ENCODE peak calls at places on chromosomes 4 and X, in four cellular contexts. One of them, this sample, is unnamed.

GRCh38 chr4:22356996-22357596 is 158.8 kb downstream of the ADGRA3 start:
- DNase-seq in fibroblast of lung: peak; percentile 29
- DNase-seq in posterior vena cava: no peak
- DNase-seq in activated CD4-positive, alpha-beta T cell treated with anti-CD3 and anti-CD28 coated beads for 24 hours: no peak
- DNase-seq in this sample: no peak

GRCh38 chr4:22514431-22514830 is 1.4 kb downstream of the ADGRA3 start:
- DNase-seq in activated CD4-positive, alpha-beta T cell treated with anti-CD3 and anti-CD28 coated beads for 24 hours: no peak
- DNase-seq in fibroblast of lung: no peak
- DNase-seq in posterior vena cava: no peak
- DNase-seq in this sample: no peak

GRCh38 chr4:29423836-29424721 is 1296.1 kb upstream of the PCDH7 start:
- DNase-seq in fibroblast of lung: peak; percentile 82
- DNase-seq in activated CD4-positive, alpha-beta T cell treated with anti-CD3 and anti-CD28 coated beads for 24 hours: no peak
- DNase-seq in posterior vena cava: no peak
- DNase-seq in this sample: no peak

GRCh38 chrX:2325076-2325784 is 175.5 kb downstream of the DHRSX start:
- DNase-seq in activated CD4-positive, alpha-beta T cell treated with anti-CD3 and anti-CD28 coated beads for 24 hours: peak; percentile 9
- DNase-seq in posterior vena cava: peak; percentile 94
- DNase-seq in fibroblast of lung: peak; percentile 96
- DNase-seq in this sample: peak; percentile 11

GRCh38 chrX:111511477-111511876 is at the start of gene SERTM2:
- DNase-seq in fibroblast of lung: peak; percentile 47
- DNase-seq in posterior vena cava: no peak
- DNase-seq in activated CD4-positive, alpha-beta T cell treated with anti-CD3 and anti-CD28 coated beads for 24 hours: no peak
- DNase-seq in this sample: no peak

GRCh38 chrX:137424679-137425078 is 141.2 kb upstream of the ZIC3 start:
- DNase-seq in posterior vena cava: no peak
- DNase-seq in activated CD4-positive, alpha-beta T cell treated with anti-CD3 and anti-CD28 coated beads for 24 hours: no peak
- DNase-seq in fibroblast of lung: no peak
- DNase-seq in this sample: no peak

GRCh38 chr4:119841361-119841760 is 212.8 kb upstream of the PDE5A start:
- DNase-seq in activated CD4-positive, alpha-beta T cell treated with anti-CD3 and anti-CD28 coated beads for 24 hours: no peak
- DNase-seq in posterior vena cava: no peak
- DNase-seq in fibroblast of lung: no peak
- DNase-seq in this sample: no peak

GRCh38 chrX:73758253-73758652 is 195.3 kb downstream of the CHIC1 start:
- DNase-seq in activated CD4-positive, alpha-beta T cell treated with anti-CD3 and anti-CD28 coated beads for 24 hours: no peak
- DNase-seq in fibroblast of lung: no peak
- DNase-seq in posterior vena cava: no peak
- DNase-seq in this sample: no peak

GRCh38 chr4:52371861-52372260 is 287.2 kb downstream of the USP46 start:
- DNase-seq in posterior vena cava: no peak
- DNase-seq in activated CD4-positive, alpha-beta T cell treated with anti-CD3 and anti-CD28 coated beads for 24 hours: no peak
- DNase-seq in fibroblast of lung: no peak
- DNase-seq in this sample: no peak

GRCh38 chr4:1907848-1908525 is 36.8 kb downstream of the NSD2 start:
- DNase-seq in activated CD4-positive, alpha-beta T cell treated with anti-CD3 and anti-CD28 coated beads for 24 hours: no peak
- DNase-seq in fibroblast of lung: no peak
- DNase-seq in posterior vena cava: peak; percentile 15
- DNase-seq in this sample: no peak

GRCh38 chr4:141501395-141501794 is 135.0 kb upstream of the IL15 start:
- DNase-seq in activated CD4-positive, alpha-beta T cell treated with anti-CD3 and anti-CD28 coated beads for 24 hours: no peak
- DNase-seq in posterior vena cava: no peak
- DNase-seq in fibroblast of lung: no peak
- DNase-seq in this sample: no peak

GRCh38 chrX:139304471-139304870 is 226.1 kb upstream of the F9 start:
- DNase-seq in posterior vena cava: no peak
- DNase-seq in fibroblast of lung: peak; percentile 71
- DNase-seq in activated CD4-positive, alpha-beta T cell treated with anti-CD3 and anti-CD28 coated beads for 24 hours: no peak
- DNase-seq in this sample: no peak

GRCh38 chr4:90425893-90426292 is 298.7 kb downstream of the CCSER1 start:
- DNase-seq in posterior vena cava: no peak
- DNase-seq in fibroblast of lung: peak; percentile 40
- DNase-seq in activated CD4-positive, alpha-beta T cell treated with anti-CD3 and anti-CD28 coated beads for 24 hours: no peak
- DNase-seq in this sample: no peak

GRCh38 chrX:103398321-103398937 is 22.1 kb downstream of the BEX3 start:
- DNase-seq in fibroblast of lung: peak; percentile 76
- DNase-seq in activated CD4-positive, alpha-beta T cell treated with anti-CD3 and anti-CD28 coated beads for 24 hours: no peak
- DNase-seq in posterior vena cava: no peak
- DNase-seq in this sample: no peak

GRCh38 chrX:5656544-5656943 is 572.1 kb downstream of the NLGN4X start:
- DNase-seq in activated CD4-positive, alpha-beta T cell treated with anti-CD3 and anti-CD28 coated beads for 24 hours: no peak
- DNase-seq in fibroblast of lung: no peak
- DNase-seq in posterior vena cava: no peak
- DNase-seq in this sample: no peak

GRCh38 chr4:118826723-118827444 is 9.0 kb downstream of the SEC24D start:
- DNase-seq in fibroblast of lung: no peak
- DNase-seq in posterior vena cava: no peak
- DNase-seq in activated CD4-positive, alpha-beta T cell treated with anti-CD3 and anti-CD28 coated beads for 24 hours: no peak
- DNase-seq in this sample: no peak